ENCODE peak calls at places on chromosomes 13 and 19, in ten cellular contexts. F is heart right ventricle; H is HEK293T; I is amygdala; C is transverse colon; P is CD8-positive, alpha-beta memory T cell; G is GM23248; L is thyroid gland; W is endodermal cell; M is EH. X is an unnamed sample.

GRCh38 chr19:17302391-17303166 is 646 bp downstream of the ABHD8 start:
- DNase-seq in I (peak), W (peak), H (no peak), F (no peak), G (no peak), L (peak), M (no peak), C (no peak), P (no peak), X (no peak)

GRCh38 chr19:42113641-42114348 is 18.5 kb downstream of the POU2F2 start:
- DNase-seq in L (no peak), G (peak), F (no peak), P (no peak), M (peak), W (peak), C (no peak), I (no peak), H (no peak), X (no peak)

GRCh38 chr19:57812201-57812600 is 2.5 kb downstream of the ZNF552 start:
- DNase-seq in G (no peak), L (no peak), I (no peak), F (no peak), W (no peak), P (no peak), C (no peak), H (no peak), M (no peak), X (no peak)

GRCh38 chr19:11422163-11423068 is 3.3 kb upstream of the RGL3 start:
- DNase-seq in H (peak), W (peak), I (no peak), C (peak), F (peak), G (peak), L (peak), P (peak), M (peak), X (peak)

GRCh38 chr19:46297700-46298476 is 1.0 kb downstream of the HIF3A start:
- DNase-seq in L (peak), F (peak), C (peak), M (no peak), G (no peak), H (no peak), P (no peak), I (peak), W (peak), X (no peak)

GRCh38 chr13:46995874-46996273 is 99.0 kb upstream of the HTR2A start:
- DNase-seq in P (no peak), M (no peak), L (no peak), I (no peak), W (no peak), H (no peak), G (no peak), F (no peak), C (no peak), X (no peak)

GRCh38 chr19:36028313-36029041 is 4.2 kb downstream of the CLIP3 start:
- DNase-seq in F (no peak), I (no peak), H (no peak), M (no peak), C (no peak), L (no peak), G (no peak), P (no peak), W (no peak), X (no peak)

GRCh38 chr13:106361621-106362020 is 173.8 kb downstream of the EFNB2 start:
- DNase-seq in G (no peak), P (no peak), L (no peak), W (no peak), C (no peak), I (no peak), M (no peak), F (no peak), H (no peak), X (no peak)

GRCh38 chr19:2135474-2136402 is 15.6 kb downstream of the AP3D1 start:
- DNase-seq in W (no peak), F (no peak), I (no peak), G (no peak), P (no peak), C (no peak), H (no peak), L (no peak), M (no peak), X (no peak)

GRCh38 chr19:51272183-51272817 is 21.4 kb downstream of the SIGLECL1 start:
- DNase-seq in I (no peak), G (no peak), H (no peak), C (no peak), W (no peak), L (no peak), F (no peak), M (no peak), P (no peak), X (no peak)

GRCh38 chr19:38319421-38320258 is at the start of gene KCNK6:
- DNase-seq in M (peak), P (peak), H (no peak), I (no peak), W (peak), L (peak), G (peak), F (peak), C (peak), X (peak)

GRCh38 chr13:103275079-103275478 is 208.9 kb upstream of the SLC10A2 start:
- DNase-seq in M (no peak), F (no peak), G (no peak), I (no peak), H (no peak), P (no peak), L (no peak), W (no peak), C (peak), X (no peak)

GRCh38 chr13:45162821-45163220 is 38.0 kb downstream of the KCTD4 start:
- DNase-seq in I (no peak), M (peak), C (no peak), L (no peak), G (peak), F (no peak), P (no peak), H (no peak), W (no peak), X (no peak)

GRCh38 chr13:27432180-27432579 is 7.8 kb downstream of the GTF3A start:
- DNase-seq in L (no peak), P (no peak), G (no peak), F (no peak), I (no peak), W (no peak), C (no peak), H (no peak), M (no peak), X (no peak)

GRCh38 chr19:5498817-5499535 is 43.8 kb downstream of the ZNRF4 start:
- DNase-seq in H (peak), P (no peak), F (no peak), L (no peak), G (no peak), W (peak), C (no peak), I (peak), M (no peak), X (no peak)

GRCh38 chr19:14770136-14770535 is 8.2 kb downstream of the ADGRE2 start:
- DNase-seq in I (no peak), M (no peak), L (no peak), G (no peak), C (no peak), H (no peak), P (no peak), W (no peak), F (no peak), X (no peak)

GRCh38 chr13:80297503-80297902 is 43.4 kb downstream of the SPRY2 start:
- DNase-seq in C (no peak), L (no peak), H (no peak), P (no peak), G (no peak), I (no peak), W (no peak), F (no peak), M (no peak), X (no peak)

GRCh38 chr13:23980160-23980551 is 82.9 kb upstream of the C1QTNF9B start:
- DNase-seq in F (peak), G (peak), L (peak), C (peak), W (peak), H (peak), P (peak), M (peak), I (peak), X (peak)

GRCh38 chr19:13507053-13507611 is 853 bp upstream of the CACNA1A start:
- DNase-seq in G (peak), M (peak), W (peak), F (no peak), I (peak), L (no peak), C (no peak), P (no peak), H (no peak), X (no peak)

GRCh38 chr19:16064209-16064889 is 11.9 kb upstream of the TPM4 start:
- DNase-seq in P (no peak), H (no peak), F (no peak), G (no peak), M (no peak), W (no peak), L (no peak), I (no peak), C (peak), X (no peak)

GRCh38 chr13:111539791-111540446 is 219.5 kb downstream of the TEX29 start:
- DNase-seq in H (no peak), P (no peak), M (no peak), W (peak), L (no peak), I (no peak), F (no peak), G (no peak), C (no peak), X (no peak)

GRCh38 chr13:98528663-98529064 is 48.2 kb downstream of the STK24 start:
- DNase-seq in F (no peak), G (peak), M (peak), I (no peak), C (no peak), P (no peak), H (no peak), L (no peak), W (no peak), X (no peak)

X was measured in T-helper 1 cell.